ENCODE peak calls at places on chromosomes 1 and 21, in seven cellular contexts. O, R, L, E, Z, N and X are unnamed samples.

GRCh38 chr1:166032163-166032562 is 134.6 kb downstream of the FAM78B start:
- DNase-seq in Z (no peak), R (no peak), N (no peak), L (no peak), O (no peak), E (no peak), X (no peak)

GRCh38 chr1:165635329-165635728 is 4.3 kb downstream of the MGST3 start:
- DNase-seq in E (no peak), O (no peak), N (no peak), R (no peak), L (no peak), Z (no peak), X (no peak)

GRCh38 chr1:83931658-83932253 is 67.2 kb downstream of the TTLL7 start:
- DNase-seq in R (no peak), O (peak), Z (peak), N (peak), E (peak), L (peak), X (no peak)

GRCh38 chr21:32190491-32191144 is 88.2 kb downstream of the MIS18A start:
- DNase-seq in N (no peak), Z (no peak), O (no peak), L (no peak), E (no peak), R (no peak), X (no peak)

GRCh38 chr21:42862774-42863503 is 16.4 kb downstream of the WDR4 start:
- DNase-seq in L (no peak), O (peak), E (no peak), Z (no peak), N (no peak), R (no peak), X (no peak)

GRCh38 chr1:30327370-30328099 is 395.9 kb downstream of the MATN1 start:
- DNase-seq in Z (no peak), E (no peak), O (no peak), N (no peak), L (no peak), R (no peak), X (no peak)

GRCh38 chr1:153626929-153627796 is at the start of gene S100A13:
- DNase-seq in N (peak), E (no peak), Z (peak), R (no peak), O (peak), L (peak), X (no peak)

GRCh38 chr1:228163004-228163753 is 2.4 kb upstream of the IBA57 start:
- DNase-seq in Z (peak), O (no peak), R (no peak), E (no peak), N (peak), L (peak), X (no peak)

GRCh38 chr1:8348777-8349472 is 31.0 kb downstream of the SLC45A1 start:
- DNase-seq in Z (peak), N (peak), E (no peak), R (peak), L (peak), O (peak), X (no peak)

GRCh38 chr21:37871121-37871862 is 45.0 kb downstream of the KCNJ6 start:
- DNase-seq in L (no peak), N (no peak), O (no peak), E (no peak), R (no peak), Z (peak), X (no peak)

GRCh38 chr1:226602186-226603029 is 53.8 kb downstream of the STUM start:
- DNase-seq in L (no peak), Z (peak), E (no peak), O (no peak), N (no peak), R (no peak), X (no peak)

GRCh38 chr1:215599418-215599817 is 32.3 kb downstream of the KCTD3 start:
- DNase-seq in Z (peak), L (no peak), R (no peak), N (peak), E (no peak), O (no peak), X (no peak)